ENCODE peak calls at places on chromosomes 12 and 14, in six cellular contexts. Z, X, N, D, Q and K are unnamed samples.

GRCh38 chr14:30692669-30693068 is 70.5 kb downstream of the SCFD1 start:
- DNase-seq in X (no peak), N (no peak), D (no peak), Z (no peak), Q (no peak), K (no peak)

GRCh38 chr12:89421093-89421835 is 69.0 kb upstream of the DUSP6 start:
- DNase-seq in D (no peak), Z (no peak), Q (no peak), X (no peak), N (no peak), K (no peak)

GRCh38 chr12:102824218-102824835 is 92.7 kb downstream of the PAH start:
- DNase-seq in Q (no peak), X (peak), Z (peak), D (no peak), N (no peak), K (peak)

GRCh38 chr12:121162384-121162783 is 29.7 kb downstream of the P2RX7 start:
- DNase-seq in Z (no peak), N (no peak), D (no peak), Q (no peak), X (no peak), K (no peak)

GRCh38 chr12:15899282-15899870 is 11.8 kb upstream of the DERA start:
- DNase-seq in N (no peak), D (peak), Z (peak), Q (no peak), X (no peak), K (no peak)

GRCh38 chr14:91369628-91370445 is 47.8 kb downstream of the CCDC88C start:
- DNase-seq in Q (no peak), D (no peak), N (no peak), Z (no peak), X (no peak), K (no peak)

GRCh38 chr14:100106661-100107112 is 41.5 kb downstream of the EVL start:
- DNase-seq in N (no peak), D (no peak), Z (no peak), Q (no peak), X (no peak), K (no peak)

GRCh38 chr12:22588817-22589216 is 36.2 kb upstream of the ETNK1 start:
- DNase-seq in Z (no peak), X (no peak), D (peak), Q (no peak), N (no peak), K (no peak)

GRCh38 chr12:105352049-105352448 is 21.6 kb downstream of the C12orf75 start:
- DNase-seq in Q (no peak), D (no peak), N (no peak), Z (no peak), X (no peak), K (no peak)

GRCh38 chr12:43762596-43762995 is 3.8 kb downstream of the IRAK4 start:
- DNase-seq in X (no peak), Q (no peak), Z (no peak), N (no peak), D (no peak), K (no peak)

GRCh38 chr12:67647547-67648305 is 819 bp upstream of the DYRK2 start:
- DNase-seq in X (peak), N (no peak), D (peak), Q (peak), Z (peak), K (peak)

GRCh38 chr12:50207424-50207823 is 40.3 kb upstream of the CERS5 start:
- DNase-seq in Z (no peak), N (no peak), D (no peak), X (no peak), Q (no peak), K (no peak)

GRCh38 chr12:6067152-6067916 is 57.1 kb downstream of the VWF start:
- DNase-seq in N (no peak), Q (no peak), D (no peak), X (no peak), Z (no peak), K (no peak)

GRCh38 chr14:73393375-73393774 is 65.0 kb downstream of the NUMB start:
- DNase-seq in Z (no peak), N (no peak), X (no peak), Q (no peak), D (no peak), K (no peak)

GRCh38 chr14:74988131-74988530 is 14.6 kb upstream of the EIF2B2 start:
- DNase-seq in D (no peak), X (peak), N (no peak), Q (no peak), Z (no peak), K (no peak)

GRCh38 chr14:42110167-42110566 is 503.5 kb downstream of the LRFN5 start:
- DNase-seq in N (no peak), D (peak), X (peak), Z (peak), Q (no peak), K (no peak)